ENCODE peak calls at places on chromosomes 11 and 22, in seven cellular contexts. C is heart left ventricle, V is tibial nerve, Q is lower leg skin, G is stomach, T is Peyer's patch, H is right lobe of liver. W is an unnamed sample.

GRCh38 chr11:37110383-37110782 is 512.3 kb upstream of the RAG2 start:
- DNase-seq in Q (no peak), C (no peak), T (no peak), V (no peak), H (no peak), G (no peak), W (no peak)

GRCh38 chr11:119236891-119237290 is 30.8 kb downstream of the CBL start:
- DNase-seq in C (no peak), H (no peak), V (no peak), T (no peak), Q (no peak), G (no peak), W (no peak)

GRCh38 chr11:19631657-19632325 is 80.8 kb upstream of the NAV2 start:
- DNase-seq in T (no peak), C (no peak), H (no peak), V (no peak), G (no peak), Q (no peak), W (no peak)

GRCh38 chr11:104547996-104548661 is 350.1 kb downstream of the CASP12 start:
- DNase-seq in Q (no peak), G (no peak), H (no peak), T (no peak), C (no peak), V (no peak), W (no peak)

GRCh38 chr11:21169639-21170038 is 500.3 kb downstream of the NELL1 start:
- DNase-seq in T (no peak), V (no peak), C (no peak), G (no peak), H (no peak), Q (no peak), W (no peak)

GRCh38 chr22:45317551-45318167 is 7.9 kb downstream of the FAM118A start:
- DNase-seq in H (no peak), V (peak), G (peak), Q (peak), T (peak), C (peak), W (peak)

GRCh38 chr11:67439321-67440228 is 2.1 kb upstream of the PTPRCAP start:
- DNase-seq in C (peak), V (peak), T (no peak), G (peak), H (no peak), Q (no peak), W (no peak)

GRCh38 chr11:12673924-12674570 is at the start of gene TEAD1:
- DNase-seq in Q (peak), T (peak), V (peak), H (peak), G (peak), C (peak), W (peak)

GRCh38 chr11:74620537-74620936 is 28.2 kb downstream of the POLD3 start:
- DNase-seq in C (no peak), H (no peak), T (no peak), Q (no peak), V (no peak), G (no peak), W (no peak)

GRCh38 chr11:4697583-4697982 is at the start of gene OR51E2:
- DNase-seq in H (no peak), V (no peak), C (no peak), G (no peak), T (no peak), Q (no peak), W (no peak)

GRCh38 chr22:25111579-25112517 is 87.8 kb upstream of the CRYBB3 start:
- DNase-seq in G (peak), Q (no peak), T (peak), H (peak), V (peak), C (no peak), W (peak)
- TF ChIP-seq POLR2A in G (no peak), Q (no peak), T (no peak), H (no peak), V (no peak), C (no peak), W (no peak)

DNA sequence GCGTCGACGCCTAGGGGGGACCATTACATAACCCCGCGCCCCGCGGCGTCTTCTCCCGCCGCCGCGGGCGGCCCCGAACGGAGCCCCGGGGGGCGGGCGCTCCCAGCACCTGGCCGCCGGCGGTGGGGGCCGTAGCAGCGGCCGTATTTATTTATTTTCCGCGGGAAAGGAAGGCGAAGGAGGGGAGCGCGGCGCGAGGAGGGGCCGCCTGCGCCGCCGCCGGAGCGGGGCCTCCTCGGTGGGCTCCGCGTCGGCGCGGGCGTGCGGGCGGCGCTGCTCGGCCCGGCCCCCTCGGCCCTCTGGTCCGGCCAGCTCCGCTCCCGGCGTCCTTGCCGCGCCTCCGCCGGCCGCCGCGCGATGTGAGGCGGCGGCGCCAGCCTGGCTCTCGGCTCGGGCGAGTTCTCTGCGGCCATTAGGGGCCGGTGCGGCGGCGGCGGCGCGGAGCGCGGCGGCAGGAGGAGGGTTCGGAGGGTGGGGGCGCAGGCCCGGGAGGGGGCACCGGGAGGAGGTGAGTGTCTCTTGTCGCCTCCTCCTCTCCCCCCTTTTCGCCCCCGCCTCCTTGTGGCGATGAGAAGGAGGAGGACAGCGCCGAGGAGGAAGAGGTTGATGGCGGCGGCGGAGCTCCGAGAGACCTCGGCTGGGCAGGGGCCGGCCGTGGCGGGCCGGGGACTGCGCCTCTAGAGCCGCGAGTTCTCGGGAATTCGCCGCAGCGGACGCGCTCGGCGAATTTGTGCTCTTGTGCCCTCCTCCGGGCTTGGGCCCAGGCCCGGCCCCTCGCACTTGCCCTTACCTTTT is at the start of gene EP300:
- DNase-seq in V (peak), G (peak), C (peak), Q (peak), H (peak), T (peak), W (peak)
- TF ChIP-seq POLR2A in V (peak), G (no peak), C (peak), Q (peak), H (no peak), T (peak), W (peak)

DNA sequence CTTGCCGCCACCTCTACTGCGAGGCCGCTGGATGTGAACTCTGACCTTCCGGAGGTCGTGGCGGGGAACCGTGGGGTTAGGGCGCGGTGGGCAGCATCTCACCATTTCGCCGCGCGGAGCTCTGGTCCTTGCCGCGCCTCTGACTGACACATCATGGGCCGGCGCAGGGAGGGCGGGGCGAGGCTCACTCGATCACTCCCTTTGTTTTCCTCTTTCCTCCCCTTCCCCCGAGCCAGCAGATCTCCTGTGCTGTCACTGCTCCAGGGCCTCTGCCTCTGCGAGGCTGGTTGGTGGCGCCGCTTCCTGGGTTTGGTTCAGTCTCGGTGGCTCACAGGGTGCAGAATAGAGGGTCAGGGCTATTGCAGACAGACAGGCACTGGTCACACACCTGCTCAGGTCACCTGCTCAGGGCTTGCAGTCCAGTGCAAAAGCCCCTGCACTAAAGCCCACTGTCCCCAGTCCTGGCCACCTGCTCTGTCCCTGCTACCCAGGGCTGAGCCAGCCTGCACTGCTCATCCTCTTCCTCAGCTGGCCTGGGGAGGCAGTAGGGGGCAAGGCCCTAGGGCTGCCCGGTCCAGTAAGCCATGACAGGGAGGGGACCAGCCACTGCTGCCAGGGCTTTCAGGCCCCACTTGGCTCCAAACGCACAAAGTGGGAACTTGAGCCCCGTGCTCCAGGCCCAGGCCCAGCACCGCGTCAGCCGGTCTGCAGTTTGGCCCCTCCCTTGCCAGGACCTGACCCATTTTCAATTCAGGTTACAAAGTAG is 36.2 kb downstream of the PISD start:
- DNase-seq in Q (no peak), C (no peak), H (no peak), G (peak), T (peak), V (peak), W (peak)
- TF ChIP-seq POLR2A in Q (no peak), C (no peak), H (no peak), G (no peak), T (no peak), V (peak), W (no peak)

DNA sequence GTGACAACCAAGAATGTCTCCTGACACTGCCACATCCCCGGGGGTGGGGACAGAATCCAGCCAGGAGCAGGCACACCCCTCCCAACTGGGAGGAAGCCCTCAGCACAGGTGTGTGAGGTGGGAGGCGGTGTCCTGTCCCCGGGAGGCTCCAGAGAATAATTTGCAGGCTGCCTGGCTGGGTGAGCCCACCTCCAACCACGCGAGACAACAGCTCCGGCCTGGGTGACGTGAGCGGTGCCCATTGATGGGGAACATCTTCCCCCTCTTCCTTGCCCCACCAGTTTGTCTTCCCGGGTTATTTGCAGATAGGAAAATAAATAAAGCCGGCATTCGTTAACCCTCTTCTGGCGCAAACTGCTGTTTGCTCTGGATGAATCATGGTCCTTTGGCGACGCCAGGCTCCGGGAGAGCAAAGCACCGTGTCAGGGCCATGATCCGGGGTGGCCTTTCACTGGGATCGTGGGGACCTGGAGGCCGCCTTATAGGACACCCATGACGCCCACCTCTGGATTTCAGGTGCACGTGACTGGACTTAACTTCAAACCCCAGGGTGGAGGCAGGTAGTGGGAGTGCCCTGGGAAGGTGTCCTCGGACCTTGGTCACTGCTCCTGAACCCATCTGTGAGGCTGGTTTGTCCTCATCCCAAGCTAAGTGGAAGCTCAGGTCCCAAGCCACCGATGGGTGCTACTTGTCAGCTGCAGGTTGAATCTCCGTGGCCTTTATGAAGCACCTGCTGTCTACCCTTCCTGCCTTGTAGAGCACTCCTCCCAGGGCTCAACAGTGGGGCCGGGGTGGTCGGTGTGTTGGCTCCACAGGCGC is 13.9 kb downstream of the CCND1 start:
- DNase-seq in G (no peak), Q (no peak), T (peak), C (peak), H (peak), V (no peak), W (no peak)
- TF ChIP-seq POLR2A in G (no peak), Q (no peak), T (no peak), C (no peak), H (no peak), V (no peak), W (no peak)

DNA sequence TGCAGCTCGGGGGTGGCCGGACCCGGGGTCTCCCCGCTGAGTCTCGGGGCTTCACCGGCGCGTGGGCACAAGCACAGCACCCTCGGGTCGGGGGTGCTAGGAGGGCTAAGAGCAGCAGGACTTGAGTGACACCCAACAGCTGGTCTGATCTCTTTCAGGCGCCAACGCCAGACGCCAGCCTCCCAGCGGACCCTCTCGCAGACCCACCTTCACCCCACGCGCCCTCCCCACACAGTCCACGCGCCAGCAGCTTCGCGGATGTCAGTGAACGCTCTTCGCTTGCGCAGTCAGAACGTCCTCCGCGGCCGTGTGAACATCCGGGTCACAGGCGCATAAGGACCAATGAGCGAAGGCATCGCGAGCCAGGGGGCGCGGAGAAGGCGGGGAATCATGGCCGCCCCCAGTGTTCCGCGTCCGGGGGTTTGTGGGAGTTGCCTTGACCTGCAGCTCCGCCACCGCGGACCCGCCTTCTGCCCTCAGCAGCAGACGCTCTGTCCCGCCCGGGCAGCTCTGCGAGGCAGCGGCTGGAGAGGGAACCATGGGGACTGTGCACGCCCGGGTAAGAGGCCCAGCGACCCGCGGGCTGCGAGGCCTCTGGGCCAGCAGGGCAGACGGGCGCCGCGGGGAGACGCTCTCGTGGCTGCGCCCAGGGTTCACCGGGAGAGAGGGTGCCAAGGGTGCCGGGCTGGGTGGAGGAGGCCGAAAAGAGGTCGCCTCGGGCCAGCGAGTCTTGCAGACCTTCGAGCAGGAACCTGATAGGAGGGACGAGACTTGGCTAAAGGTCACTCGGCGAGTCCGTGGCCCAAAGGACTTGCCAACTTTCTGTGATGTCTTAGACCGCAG is at the start of gene SAMM50:
- DNase-seq in T (peak), V (peak), H (peak), Q (peak), G (peak), C (peak), W (peak)
- TF ChIP-seq POLR2A in T (peak), V (peak), H (peak), Q (no peak), G (no peak), C (peak), W (peak)

DNA sequence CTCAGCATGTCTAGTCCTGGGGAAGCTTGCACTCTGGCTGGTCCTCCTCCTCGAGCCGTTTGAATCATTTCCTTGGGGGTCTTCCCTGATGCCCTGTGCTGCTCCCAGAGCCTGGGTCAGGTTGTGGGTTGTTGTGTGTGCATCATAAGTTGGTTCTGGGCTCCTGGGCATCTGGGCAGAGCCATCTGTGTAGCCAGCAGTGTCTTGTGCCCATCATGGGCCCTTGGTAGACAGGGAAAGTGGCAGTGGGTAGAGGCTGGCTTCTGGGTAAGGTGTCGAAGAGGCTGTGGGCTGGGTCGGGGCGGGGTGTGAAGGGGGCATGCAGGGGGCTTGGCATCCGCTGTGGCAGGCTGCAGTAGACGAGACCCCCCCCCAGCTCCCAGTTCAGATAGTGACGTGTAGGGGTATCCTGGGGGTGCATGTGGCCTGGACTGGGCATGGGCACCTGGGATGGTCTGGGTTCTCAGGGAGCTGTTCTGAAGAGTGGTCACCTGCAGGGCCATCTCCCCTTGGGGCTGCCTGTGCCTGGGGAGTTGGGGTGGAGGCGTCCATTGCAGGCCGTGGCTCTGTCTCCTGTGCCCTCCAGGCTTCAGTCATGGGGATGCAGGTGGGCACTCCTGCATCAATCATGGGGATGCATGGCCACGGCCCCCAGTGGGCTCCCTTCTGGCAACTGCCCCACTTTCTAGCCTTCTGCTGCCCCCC is 7.2 kb upstream of the TRMT2A start:
- DNase-seq in V (no peak), G (no peak), H (no peak), C (no peak), Q (no peak), T (no peak), W (no peak)
- TF ChIP-seq POLR2A in V (no peak), G (no peak), H (no peak), C (no peak), Q (no peak), T (no peak), W (no peak)

DNA sequence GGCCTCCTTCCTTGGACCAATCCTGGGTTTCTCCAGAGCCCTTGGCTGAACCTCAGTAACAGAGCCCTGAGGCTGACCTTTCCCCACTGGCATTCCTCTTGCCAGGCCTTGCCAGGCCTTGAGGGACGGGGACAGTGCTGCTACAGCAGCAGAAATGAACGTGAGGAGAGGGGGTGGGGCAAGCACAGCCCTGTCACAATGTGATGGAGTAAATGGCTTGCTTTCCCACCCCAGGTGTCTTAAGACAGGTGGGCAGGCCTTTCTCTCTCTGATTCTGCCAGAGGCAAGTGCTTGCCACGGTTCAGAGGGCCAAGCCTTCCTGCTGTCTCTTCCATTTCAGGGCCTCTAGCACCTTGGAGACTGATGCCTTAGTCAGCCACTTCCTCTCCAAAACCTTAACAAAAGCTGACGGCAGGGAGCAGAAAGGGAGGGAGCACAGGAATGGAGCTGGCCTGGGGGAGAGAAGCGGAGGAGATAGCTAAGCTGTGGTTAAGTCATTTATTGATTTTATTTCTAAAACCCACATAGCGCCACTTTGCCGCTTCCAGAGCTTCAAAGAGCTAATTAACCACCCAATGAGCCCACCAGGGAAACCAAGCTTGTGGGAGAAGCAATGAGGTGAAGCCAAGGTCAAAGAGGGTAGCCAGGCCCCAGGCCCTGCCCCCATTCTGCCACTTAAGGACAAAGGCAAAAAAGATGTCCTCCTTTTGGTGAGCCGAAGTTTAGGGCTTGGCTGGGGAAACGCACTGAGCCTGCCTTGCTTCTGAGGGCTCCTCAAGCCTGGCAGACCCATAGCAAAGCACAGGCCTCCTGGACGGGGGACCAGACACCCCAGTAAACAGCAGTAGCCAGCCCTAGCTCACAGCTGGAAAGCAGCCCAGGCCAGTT is 3.4 kb upstream of the PYGM start:
- DNase-seq in H (peak), V (no peak), Q (no peak), G (peak), C (peak), T (no peak), W (no peak)
- TF ChIP-seq POLR2A in H (no peak), V (no peak), Q (no peak), G (no peak), C (no peak), T (no peak), W (no peak)

W was measured in ovary.